ENCODE peak calls at places on chromosomes 5 and 9, in six cellular contexts. M is GM13976; D is stimulated activated CD8-positive, alpha-beta memory T cell treated with anti-CD3 and anti-CD28 coated beads, Interleukin-12 subunit alpha, Interleukin-12 subunit beta, amount 100 ng/mL, for 1 hour; W is activated naive CD4-positive, alpha-beta T cell; U is SW480; T is SK-N-SH. P is an unnamed sample.

GRCh38 chr5:61449756-61450155 is 117.7 kb downstream of the ZSWIM6 start:
- DNase-seq in T (no peak), W (no peak), M (no peak), D (no peak), U (peak), P (no peak)

GRCh38 chr9:107214915-107215314 is 68.2 kb upstream of the RAD23B start:
- DNase-seq in D (no peak), T (no peak), M (no peak), W (no peak), U (no peak), P (no peak)

GRCh38 chr5:51810592-51810991 is 427.3 kb downstream of the ISL1 start:
- DNase-seq in M (no peak), W (no peak), U (peak), T (no peak), D (no peak), P (no peak)

GRCh38 chr9:115204827-115205506 is 87.0 kb upstream of the TNC start:
- DNase-seq in M (peak), U (no peak), W (no peak), T (no peak), D (no peak), P (no peak)

GRCh38 chr9:129270903-129271431 is 92.9 kb upstream of the IER5L start:
- DNase-seq in T (no peak), U (peak), D (no peak), M (peak), W (no peak), P (peak)

GRCh38 chr9:76926846-76927245 is 20.9 kb upstream of the PRUNE2 start:
- DNase-seq in M (no peak), D (no peak), T (no peak), W (no peak), U (no peak), P (no peak)

GRCh38 chr5:56075361-56075760 is 80.6 kb upstream of the IL6ST start:
- DNase-seq in M (no peak), D (no peak), U (no peak), T (no peak), W (no peak), P (no peak)

GRCh38 chr5:124747770-124748686 is 1.6 kb upstream of the ZNF608 start:
- DNase-seq in T (no peak), U (peak), W (no peak), M (no peak), D (no peak), P (peak)

GRCh38 chr9:36597412-36598178 is 24.9 kb downstream of the MELK start:
- DNase-seq in U (peak), M (peak), D (no peak), W (no peak), T (peak), P (no peak)

GRCh38 chr9:93268551-93269314 is 84.8 kb downstream of the WNK2 start:
- DNase-seq in M (peak), D (no peak), W (no peak), T (peak), U (no peak), P (peak)

GRCh38 chr9:12415361-12415760 is 277.8 kb upstream of the TYRP1 start:
- DNase-seq in M (no peak), U (no peak), D (no peak), T (no peak), W (no peak), P (no peak)

P was measured in GM06990.